ENCODE peak calls at places on chromosomes 13 and 19, in four cellular contexts. One of them, this sample, is unnamed.

GRCh38 chr13:72469932-72470331 is 257.5 kb downstream of the MZT1 start:
- DNase-seq in right cardiac atrium: no peak
- DNase-seq in mucosa of descending colon: no peak
- DNase-seq in left lung: no peak
- DNase-seq in this sample: no peak

GRCh38 chr13:57212989-57213388 is 46.0 kb downstream of the PRR20E start:
- DNase-seq in right cardiac atrium: no peak
- DNase-seq in mucosa of descending colon: no peak
- DNase-seq in left lung: no peak
- DNase-seq in this sample: no peak

GRCh38 chr19:46381746-46382345 is 31.5 kb downstream of the CCDC8 start:
- DNase-seq in right cardiac atrium: peak; percentile 12
- DNase-seq in mucosa of descending colon: no peak
- DNase-seq in left lung: peak; percentile 42
- DNase-seq in this sample: no peak

GRCh38 chr19:30365121-30365800 is 6.9 kb upstream of the ZNF536 start:
- DNase-seq in right cardiac atrium: no peak
- DNase-seq in mucosa of descending colon: no peak
- DNase-seq in left lung: no peak
- DNase-seq in this sample: no peak

GRCh38 chr13:41505209-41505835 is 48.0 kb downstream of the RGCC start:
- DNase-seq in right cardiac atrium: no peak
- DNase-seq in mucosa of descending colon: no peak
- DNase-seq in left lung: no peak
- DNase-seq in this sample: no peak

GRCh38 chr19:30556230-30556711 is 184.1 kb downstream of the ZNF536 start:
- DNase-seq in right cardiac atrium: no peak
- DNase-seq in mucosa of descending colon: no peak
- DNase-seq in left lung: no peak
- DNase-seq in this sample: no peak

GRCh38 chr13:81048026-81048461 is 707.1 kb upstream of the SPRY2 start:
- DNase-seq in right cardiac atrium: no peak
- DNase-seq in mucosa of descending colon: no peak
- DNase-seq in left lung: no peak
- DNase-seq in this sample: no peak

GRCh38 chr13:99979453-99980200 is 2.0 kb upstream of the ZIC2 start:
- DNase-seq in right cardiac atrium: no peak
- DNase-seq in mucosa of descending colon: peak; percentile 35
- DNase-seq in left lung: no peak
- DNase-seq in this sample: no peak

GRCh38 chr13:92590503-92590908 is 636.1 kb upstream of the GPC6 start:
- DNase-seq in right cardiac atrium: no peak
- DNase-seq in mucosa of descending colon: no peak
- DNase-seq in left lung: no peak
- DNase-seq in this sample: no peak

GRCh38 chr13:31394491-31394890 is 194.7 kb downstream of the B3GLCT start:
- DNase-seq in right cardiac atrium: no peak
- DNase-seq in mucosa of descending colon: no peak
- DNase-seq in left lung: no peak
- DNase-seq in this sample: no peak

GRCh38 chr19:17457621-17458020 is 3.1 kb downstream of the NXNL1 start:
- DNase-seq in right cardiac atrium: no peak
- DNase-seq in mucosa of descending colon: no peak
- DNase-seq in left lung: no peak
- DNase-seq in this sample: no peak

GRCh38 chr13:104869501-104869900 is 1666.0 kb downstream of the EFNB2 start:
- DNase-seq in right cardiac atrium: no peak
- DNase-seq in mucosa of descending colon: no peak
- DNase-seq in left lung: no peak
- DNase-seq in this sample: no peak

GRCh38 chr13:88071371-88071770 is 400.2 kb downstream of the SLITRK5 start:
- DNase-seq in right cardiac atrium: no peak
- DNase-seq in mucosa of descending colon: no peak
- DNase-seq in left lung: no peak
- DNase-seq in this sample: no peak

GRCh38 chr19:43527860-43528622 is 1.0 kb upstream of the ETHE1 start:
- DNase-seq in right cardiac atrium: peak; percentile 40
- DNase-seq in mucosa of descending colon: peak; percentile 57
- DNase-seq in left lung: no peak
- DNase-seq in this sample: no peak
- H3K4me1 ChIP-seq in right cardiac atrium: no peaks in the 10 kb centered on the region
- H3K4me1 ChIP-seq in mucosa of descending colon: peaks cover 56% of the 10 kb centered on the region
- H3K4me1 ChIP-seq in left lung: peaks cover 19% of the 10 kb centered on the region
- H3K4me1 ChIP-seq in this sample: peaks cover 20% of the 10 kb centered on the region

DNA sequence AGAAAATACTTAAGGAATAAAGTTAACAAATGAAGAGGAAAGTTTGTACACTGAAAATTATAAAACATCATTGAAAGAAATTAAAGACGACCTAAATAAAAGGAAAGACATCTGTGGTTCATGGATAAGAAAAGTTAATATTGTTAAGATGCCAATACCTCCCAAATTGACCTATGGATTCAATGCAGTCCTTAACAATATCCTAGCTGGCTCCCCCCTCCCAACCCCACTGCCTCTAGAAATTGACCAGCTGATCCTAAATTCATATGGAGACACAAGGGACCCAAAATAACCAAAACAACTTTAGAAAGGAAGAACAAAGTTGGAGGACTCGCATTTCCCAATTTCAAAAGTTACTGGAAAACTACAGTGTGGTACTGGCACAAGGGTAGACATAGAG is 28.3 kb downstream of the ZNF45 start:
- DNase-seq in right cardiac atrium: no peak
- DNase-seq in mucosa of descending colon: no peak
- DNase-seq in left lung: no peak
- DNase-seq in this sample: no peak
- H3K9me3 ChIP-seq in right cardiac atrium: no peaks in the 10 kb centered on the region
- H3K9me3 ChIP-seq in mucosa of descending colon: peaks cover 84% of the 10 kb centered on the region
- H3K9me3 ChIP-seq in left lung: peaks cover 98% of the 10 kb centered on the region
- H3K9me3 ChIP-seq in this sample: peaks cover 39% of the 10 kb centered on the region

GRCh38 chr13:74066937-74067336 is 67.3 kb downstream of the KLF12 start:
- DNase-seq in right cardiac atrium: no peak
- DNase-seq in mucosa of descending colon: no peak
- DNase-seq in left lung: no peak
- DNase-seq in this sample: no peak

GRCh38 chr13:74063533-74064100 is 70.6 kb downstream of the KLF12 start:
- DNase-seq in right cardiac atrium: no peak
- DNase-seq in mucosa of descending colon: no peak
- DNase-seq in left lung: no peak
- DNase-seq in this sample: no peak

GRCh38 chr13:74062933-74063332 is 71.3 kb downstream of the KLF12 start:
- DNase-seq in right cardiac atrium: peak; percentile 57
- DNase-seq in mucosa of descending colon: no peak
- DNase-seq in left lung: no peak
- DNase-seq in this sample: no peak

GRCh38 chr13:74064805-74065204 is 69.4 kb downstream of the KLF12 start:
- DNase-seq in right cardiac atrium: no peak
- DNase-seq in mucosa of descending colon: no peak
- DNase-seq in left lung: no peak
- DNase-seq in this sample: no peak

GRCh38 chr13:74061939-74062595 is 72.1 kb downstream of the KLF12 start:
- DNase-seq in right cardiac atrium: no peak
- DNase-seq in mucosa of descending colon: no peak
- DNase-seq in left lung: no peak
- DNase-seq in this sample: no peak
- H3K4me1 ChIP-seq in right cardiac atrium: peaks cover 5% of the 10 kb centered on the region
- H3K4me1 ChIP-seq in mucosa of descending colon: no peaks in the 10 kb centered on the region
- H3K4me1 ChIP-seq in left lung: no peaks in the 10 kb centered on the region
- H3K4me1 ChIP-seq in this sample: peaks cover 49% of the 10 kb centered on the region

GRCh38 chr19:51586103-51586728 is 15.1 kb downstream of the ZNF175 start:
- DNase-seq in right cardiac atrium: no peak
- DNase-seq in mucosa of descending colon: no peak
- DNase-seq in left lung: no peak
- DNase-seq in this sample: no peak
- H3K9me3 ChIP-seq in right cardiac atrium: peaks cover 2% of the 10 kb centered on the region
- H3K9me3 ChIP-seq in mucosa of descending colon: peaks cover 43% of the 10 kb centered on the region
- H3K9me3 ChIP-seq in left lung: peaks cover 25% of the 10 kb centered on the region
- H3K9me3 ChIP-seq in this sample: peaks cover 36% of the 10 kb centered on the region

GRCh38 chr13:110338441-110339101 is 31.5 kb downstream of the COL4A2 start:
- DNase-seq in right cardiac atrium: peak; percentile 80
- DNase-seq in mucosa of descending colon: no peak
- DNase-seq in left lung: no peak
- DNase-seq in this sample: no peak
- H3K4me1 ChIP-seq in right cardiac atrium: peaks cover 34% of the 10 kb centered on the region
- H3K4me1 ChIP-seq in mucosa of descending colon: peaks cover 5% of the 10 kb centered on the region
- H3K4me1 ChIP-seq in left lung: peaks cover 21% of the 10 kb centered on the region
- H3K4me1 ChIP-seq in this sample: peaks cover 22% of the 10 kb centered on the region

GRCh38 chr19:6292006-6292405 is 12.2 kb upstream of the MLLT1 start:
- DNase-seq in right cardiac atrium: no peak
- DNase-seq in mucosa of descending colon: no peak
- DNase-seq in left lung: no peak
- DNase-seq in this sample: no peak

GRCh38 chr19:6286676-6287075 is 6.9 kb upstream of the MLLT1 start:
- DNase-seq in right cardiac atrium: no peak
- DNase-seq in mucosa of descending colon: no peak
- DNase-seq in left lung: no peak
- DNase-seq in this sample: no peak

GRCh38 chr19:6287269-6287885 is 7.6 kb upstream of the MLLT1 start:
- DNase-seq in right cardiac atrium: no peak
- DNase-seq in mucosa of descending colon: no peak
- DNase-seq in left lung: no peak
- DNase-seq in this sample: no peak

DNA sequence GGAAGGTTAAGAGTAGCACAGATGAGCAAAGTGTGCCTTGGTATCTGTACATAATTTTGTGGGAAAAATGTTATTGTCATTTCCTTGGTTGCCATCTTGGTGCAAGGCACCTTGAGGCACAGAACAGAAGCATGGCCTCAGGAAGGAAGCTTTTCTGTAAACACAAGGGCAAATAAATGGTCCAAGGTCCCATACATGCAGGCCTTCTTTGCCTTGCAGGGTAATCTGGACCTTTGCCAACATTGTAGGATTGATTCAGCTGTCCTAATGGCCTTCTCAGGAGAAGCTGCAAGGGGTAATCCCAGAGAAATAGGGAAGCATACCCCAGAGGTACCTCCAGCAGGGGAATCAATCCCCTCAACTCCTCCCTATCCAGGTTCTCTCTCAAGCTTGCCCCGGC is 9.0 kb upstream of the MLLT1 start:
- DNase-seq in right cardiac atrium: no peak
- DNase-seq in mucosa of descending colon: no peak
- DNase-seq in left lung: no peak
- DNase-seq in this sample: no peak
- H3K9me3 ChIP-seq in right cardiac atrium: peaks cover 22% of the 10 kb centered on the region
- H3K9me3 ChIP-seq in mucosa of descending colon: peaks cover 74% of the 10 kb centered on the region
- H3K9me3 ChIP-seq in left lung: peaks cover 78% of the 10 kb centered on the region
- H3K9me3 ChIP-seq in this sample: peaks cover 30% of the 10 kb centered on the region

DNA sequence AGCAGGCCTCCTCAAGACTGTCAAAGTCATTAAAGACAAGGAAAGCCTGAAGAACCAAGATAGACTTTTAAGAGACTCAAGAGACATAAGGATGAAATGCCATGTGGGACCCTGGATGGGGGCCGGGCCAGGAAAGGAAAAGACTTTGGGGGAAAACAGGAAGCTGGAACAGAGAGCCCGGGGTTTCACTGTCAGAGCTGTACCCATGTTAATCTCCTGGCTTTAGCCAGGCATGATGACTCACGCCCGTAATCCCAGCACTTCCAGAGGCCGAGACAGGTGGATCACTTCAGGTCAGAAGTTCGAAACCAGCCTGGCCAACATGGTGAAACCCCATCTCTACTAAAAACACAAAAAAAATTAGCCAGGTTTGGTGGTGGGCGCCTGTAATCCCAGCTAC is 5.6 kb upstream of the KLF16 start:
- DNase-seq in right cardiac atrium: no peak
- DNase-seq in mucosa of descending colon: no peak
- DNase-seq in left lung: no peak
- DNase-seq in this sample: no peak
- H3K4me1 ChIP-seq in right cardiac atrium: peaks cover 4% of the 10 kb centered on the region
- H3K4me1 ChIP-seq in mucosa of descending colon: peaks cover 10% of the 10 kb centered on the region
- H3K4me1 ChIP-seq in left lung: peaks cover 14% of the 10 kb centered on the region
- H3K4me1 ChIP-seq in this sample: peaks cover 30% of the 10 kb centered on the region

GRCh38 chr19:9348671-9349070 is 14.1 kb upstream of the ZNF177 start:
- DNase-seq in right cardiac atrium: no peak
- DNase-seq in mucosa of descending colon: no peak
- DNase-seq in left lung: peak; percentile 56
- DNase-seq in this sample: no peak

GRCh38 chr19:9352505-9352904 is 10.3 kb upstream of the ZNF177 start:
- DNase-seq in right cardiac atrium: no peak
- DNase-seq in mucosa of descending colon: no peak
- DNase-seq in left lung: no peak
- DNase-seq in this sample: no peak

GRCh38 chr19:9353011-9353410 is 9.8 kb upstream of the ZNF177 start:
- DNase-seq in right cardiac atrium: no peak
- DNase-seq in mucosa of descending colon: no peak
- DNase-seq in left lung: no peak
- DNase-seq in this sample: no peak

GRCh38 chr19:9354651-9355050 is 8.2 kb upstream of the ZNF177 start:
- DNase-seq in right cardiac atrium: no peak
- DNase-seq in mucosa of descending colon: no peak
- DNase-seq in left lung: no peak
- DNase-seq in this sample: no peak
- H3K9me3 ChIP-seq in right cardiac atrium: peaks cover 20% of the 10 kb centered on the region
- H3K9me3 ChIP-seq in mucosa of descending colon: peaks cover 100% of the 10 kb centered on the region
- H3K9me3 ChIP-seq in left lung: peaks cover 100% of the 10 kb centered on the region
- H3K9me3 ChIP-seq in this sample: peaks cover 51% of the 10 kb centered on the region

This sample was measured in CD8-positive, alpha-beta T cell.